ENCODE peak calls at places on chromosomes 11 and 22, in ten cellular contexts. K is GM23248; U is adrenal gland; P is cardiac muscle cell; H is iPS-NIHi11; B is fibroblast of pulmonary artery; Z is ELR; L is HEK293T; A is stimulated activated naive CD4-positive, alpha-beta T cell; I is stimulated activated CD4-positive, alpha-beta T cell treated with anti-CD3 and anti-CD28 coated beads, Interleukin-1b, Interleukin-23, amount 100 ng/mL, for 1 hour. Q is an unnamed sample.
A peak's percentile ranks its signal among the peaks of the same experiment; 100 is the strongest.

GRCh38 chr11:76808996-76809395 is 25.8 kb downstream of the TSKU start:
- DNase-seq in P (no peak), H (no peak), K (no peak), Z (no peak), B (no peak), A (no peak), I (no peak), L (no peak), U (no peak), Q (no peak)

GRCh38 chr22:20957118-20957690 is 9.9 kb upstream of the AIFM3 start:
- DNase-seq in B (no peak), K (peak; percentile 67), H (no peak), Z (peak; percentile 35), A (no peak), P (peak; percentile 29), I (no peak), L (no peak), U (no peak), Q (no peak)

GRCh38 chr22:35352214-35353111 is 28.4 kb upstream of the HMOX1 start:
- DNase-seq in K (peak; percentile 45), P (no peak), L (no peak), I (peak; percentile 21), Z (peak; percentile 40), H (peak; percentile 61), A (no peak), U (peak; percentile 54), B (no peak), Q (no peak)

GRCh38 chr11:78085972-78086371 is 6.3 kb upstream of the NDUFC2 start:
- DNase-seq in H (no peak), U (no peak), B (no peak), K (no peak), Z (no peak), L (no peak), P (no peak), I (no peak), A (no peak), Q (no peak)

GRCh38 chr11:36356201-36356600 is 60.1 kb downstream of the PRR5L start:
- DNase-seq in K (peak; percentile 76), I (no peak), Z (no peak), P (peak; percentile 28), H (no peak), L (no peak), U (no peak), B (peak; percentile 23), A (no peak), Q (peak; percentile 40)

GRCh38 chr11:73402834-73403185 is 26.6 kb downstream of the RELT start:
- DNase-seq in K (peak; percentile 38), H (no peak), U (no peak), B (peak; percentile 29), L (no peak), I (no peak), Z (peak; percentile 53), P (no peak), A (no peak), Q (no peak)

GRCh38 chr22:46929046-46929688 is 166.7 kb downstream of the TBC1D22A start:
- DNase-seq in Z (no peak), P (no peak), B (no peak), H (no peak), L (no peak), I (no peak), U (no peak), K (no peak), A (no peak), Q (no peak)

GRCh38 chr11:133978816-133979215 is 22.0 kb upstream of the IGSF9B start:
- DNase-seq in K (peak; percentile 62), Z (peak; percentile 22), A (no peak), I (no peak), P (no peak), U (no peak), L (no peak), B (no peak), H (no peak), Q (no peak)

GRCh38 chr11:102360681-102361080 is 13.7 kb downstream of the BIRC2 start:
- DNase-seq in H (no peak), Z (no peak), A (peak; percentile 28), P (no peak), B (no peak), L (no peak), K (no peak), U (no peak), I (no peak), Q (no peak)

Q was measured in GDM1.